ENCODE peak calls at places on chromosomes 2 and 18, in five cellular contexts. One of them, this sample, is unnamed.

GRCh38 chr2:8679827-8680731 is 1.8 kb upstream of the ID2 start:
- DNase-seq in heart left ventricle: peak; percentile 48
- DNase-seq in stimulated activated CD4-positive, alpha-beta T cell treated with anti-CD3 and anti-CD28 coated beads, Interleukin-2, amount 100 ng/mL, for 4 hours: no peak
- DNase-seq in HCT116: peak; percentile 88
- DNase-seq in EL: peak; percentile 60
- DNase-seq in this sample: no peak

GRCh38 chr2:212811036-212811805 is 272.6 kb upstream of the ERBB4 start:
- DNase-seq in heart left ventricle: no peak
- DNase-seq in stimulated activated CD4-positive, alpha-beta T cell treated with anti-CD3 and anti-CD28 coated beads, Interleukin-2, amount 100 ng/mL, for 4 hours: no peak
- DNase-seq in HCT116: no peak
- DNase-seq in EL: peak; percentile 28
- DNase-seq in this sample: no peak

GRCh38 chr2:19235308-19235707 is 123.1 kb downstream of the OSR1 start:
- DNase-seq in heart left ventricle: no peak
- DNase-seq in stimulated activated CD4-positive, alpha-beta T cell treated with anti-CD3 and anti-CD28 coated beads, Interleukin-2, amount 100 ng/mL, for 4 hours: no peak
- DNase-seq in HCT116: no peak
- DNase-seq in EL: peak; percentile 57
- DNase-seq in this sample: no peak

GRCh38 chr2:85790032-85790431 is 36.2 kb downstream of the ATOH8 start:
- DNase-seq in heart left ventricle: no peak
- DNase-seq in stimulated activated CD4-positive, alpha-beta T cell treated with anti-CD3 and anti-CD28 coated beads, Interleukin-2, amount 100 ng/mL, for 4 hours: no peak
- DNase-seq in HCT116: no peak
- DNase-seq in EL: no peak
- DNase-seq in this sample: no peak

GRCh38 chr2:159712929-159713575 is 746 bp downstream of the MARCHF7 start:
- DNase-seq in heart left ventricle: no peak
- DNase-seq in stimulated activated CD4-positive, alpha-beta T cell treated with anti-CD3 and anti-CD28 coated beads, Interleukin-2, amount 100 ng/mL, for 4 hours: no peak
- DNase-seq in HCT116: no peak
- DNase-seq in EL: peak; percentile 13
- DNase-seq in this sample: peak; percentile 46

GRCh38 chr2:235418918-235419317 is 74.9 kb upstream of the AGAP1 start:
- DNase-seq in heart left ventricle: no peak
- DNase-seq in stimulated activated CD4-positive, alpha-beta T cell treated with anti-CD3 and anti-CD28 coated beads, Interleukin-2, amount 100 ng/mL, for 4 hours: no peak
- DNase-seq in HCT116: no peak
- DNase-seq in EL: no peak
- DNase-seq in this sample: no peak

GRCh38 chr18:6370886-6371635 is 43.6 kb downstream of the L3MBTL4 start:
- DNase-seq in heart left ventricle: no peak
- DNase-seq in stimulated activated CD4-positive, alpha-beta T cell treated with anti-CD3 and anti-CD28 coated beads, Interleukin-2, amount 100 ng/mL, for 4 hours: no peak
- DNase-seq in HCT116: no peak
- DNase-seq in EL: no peak
- DNase-seq in this sample: no peak

GRCh38 chr2:98088261-98088660 is 1.3 kb downstream of the VWA3B start:
- DNase-seq in heart left ventricle: peak; percentile 51
- DNase-seq in stimulated activated CD4-positive, alpha-beta T cell treated with anti-CD3 and anti-CD28 coated beads, Interleukin-2, amount 100 ng/mL, for 4 hours: no peak
- DNase-seq in HCT116: no peak
- DNase-seq in EL: no peak
- DNase-seq in this sample: peak; percentile 82

GRCh38 chr18:26971327-26971918 is 105.9 kb upstream of the AQP4 start:
- DNase-seq in heart left ventricle: no peak
- DNase-seq in stimulated activated CD4-positive, alpha-beta T cell treated with anti-CD3 and anti-CD28 coated beads, Interleukin-2, amount 100 ng/mL, for 4 hours: no peak
- DNase-seq in HCT116: no peak
- DNase-seq in EL: no peak
- DNase-seq in this sample: no peak

GRCh38 chr18:3985664-3986063 is 469.4 kb downstream of the DLGAP1 start:
- DNase-seq in heart left ventricle: no peak
- DNase-seq in stimulated activated CD4-positive, alpha-beta T cell treated with anti-CD3 and anti-CD28 coated beads, Interleukin-2, amount 100 ng/mL, for 4 hours: no peak
- DNase-seq in HCT116: no peak
- DNase-seq in EL: peak; percentile 84
- DNase-seq in this sample: no peak

GRCh38 chr2:150282821-150283309 is 204.6 kb downstream of the RND3 start:
- DNase-seq in heart left ventricle: peak; percentile 39
- DNase-seq in stimulated activated CD4-positive, alpha-beta T cell treated with anti-CD3 and anti-CD28 coated beads, Interleukin-2, amount 100 ng/mL, for 4 hours: no peak
- DNase-seq in HCT116: no peak
- DNase-seq in EL: no peak
- DNase-seq in this sample: no peak

GRCh38 chr2:234395801-234396478 is 100.9 kb downstream of the ARL4C start:
- DNase-seq in heart left ventricle: no peak
- DNase-seq in stimulated activated CD4-positive, alpha-beta T cell treated with anti-CD3 and anti-CD28 coated beads, Interleukin-2, amount 100 ng/mL, for 4 hours: no peak
- DNase-seq in HCT116: no peak
- DNase-seq in EL: no peak
- DNase-seq in this sample: no peak

GRCh38 chr2:145985517-145985916 is 1465.6 kb upstream of the ZEB2 start:
- DNase-seq in heart left ventricle: no peak
- DNase-seq in stimulated activated CD4-positive, alpha-beta T cell treated with anti-CD3 and anti-CD28 coated beads, Interleukin-2, amount 100 ng/mL, for 4 hours: no peak
- DNase-seq in HCT116: no peak
- DNase-seq in EL: no peak
- DNase-seq in this sample: no peak

GRCh38 chr2:63790913-63791312 is 50.8 kb upstream of the UGP2 start:
- DNase-seq in heart left ventricle: no peak
- DNase-seq in stimulated activated CD4-positive, alpha-beta T cell treated with anti-CD3 and anti-CD28 coated beads, Interleukin-2, amount 100 ng/mL, for 4 hours: no peak
- DNase-seq in HCT116: no peak
- DNase-seq in EL: peak; percentile 92
- DNase-seq in this sample: no peak

GRCh38 chr18:389658-390357 is 110.7 kb downstream of the COLEC12 start:
- DNase-seq in heart left ventricle: no peak
- DNase-seq in stimulated activated CD4-positive, alpha-beta T cell treated with anti-CD3 and anti-CD28 coated beads, Interleukin-2, amount 100 ng/mL, for 4 hours: no peak
- DNase-seq in HCT116: no peak
- DNase-seq in EL: no peak
- DNase-seq in this sample: no peak

GRCh38 chr2:47741101-47741500 is 41.8 kb upstream of the MSH6 start:
- DNase-seq in heart left ventricle: no peak
- DNase-seq in stimulated activated CD4-positive, alpha-beta T cell treated with anti-CD3 and anti-CD28 coated beads, Interleukin-2, amount 100 ng/mL, for 4 hours: no peak
- DNase-seq in HCT116: no peak
- DNase-seq in EL: no peak
- DNase-seq in this sample: no peak

GRCh38 chr2:238142382-238143205 is 4.1 kb downstream of the KLHL30 start:
- DNase-seq in heart left ventricle: no peak
- DNase-seq in stimulated activated CD4-positive, alpha-beta T cell treated with anti-CD3 and anti-CD28 coated beads, Interleukin-2, amount 100 ng/mL, for 4 hours: no peak
- DNase-seq in HCT116: no peak
- DNase-seq in EL: peak; percentile 11
- DNase-seq in this sample: no peak

GRCh38 chr2:120576509-120577474 is 158.9 kb upstream of the GLI2 start:
- DNase-seq in heart left ventricle: peak; percentile 75
- DNase-seq in stimulated activated CD4-positive, alpha-beta T cell treated with anti-CD3 and anti-CD28 coated beads, Interleukin-2, amount 100 ng/mL, for 4 hours: no peak
- DNase-seq in HCT116: no peak
- DNase-seq in EL: peak; percentile 80
- DNase-seq in this sample: no peak

GRCh38 chr2:68404164-68404563 is 39.1 kb downstream of the PLEK start:
- DNase-seq in heart left ventricle: no peak
- DNase-seq in stimulated activated CD4-positive, alpha-beta T cell treated with anti-CD3 and anti-CD28 coated beads, Interleukin-2, amount 100 ng/mL, for 4 hours: no peak
- DNase-seq in HCT116: no peak
- DNase-seq in EL: no peak
- DNase-seq in this sample: no peak

GRCh38 chr2:237171895-237172294 is 86.2 kb downstream of the COPS8 start:
- DNase-seq in heart left ventricle: no peak
- DNase-seq in stimulated activated CD4-positive, alpha-beta T cell treated with anti-CD3 and anti-CD28 coated beads, Interleukin-2, amount 100 ng/mL, for 4 hours: no peak
- DNase-seq in HCT116: no peak
- DNase-seq in EL: no peak
- DNase-seq in this sample: no peak

GRCh38 chr2:233974530-233975071 is 57.4 kb downstream of the TRPM8 start:
- DNase-seq in heart left ventricle: peak; percentile 53
- DNase-seq in stimulated activated CD4-positive, alpha-beta T cell treated with anti-CD3 and anti-CD28 coated beads, Interleukin-2, amount 100 ng/mL, for 4 hours: no peak
- DNase-seq in HCT116: peak; percentile 98
- DNase-seq in EL: peak; percentile 97
- DNase-seq in this sample: no peak

GRCh38 chr18:46190667-46191066 is 86.5 kb downstream of the HAUS1 start:
- DNase-seq in heart left ventricle: no peak
- DNase-seq in stimulated activated CD4-positive, alpha-beta T cell treated with anti-CD3 and anti-CD28 coated beads, Interleukin-2, amount 100 ng/mL, for 4 hours: no peak
- DNase-seq in HCT116: no peak
- DNase-seq in EL: no peak
- DNase-seq in this sample: no peak

GRCh38 chr2:202831241-202831997 is 40.1 kb downstream of the ICA1L start:
- DNase-seq in heart left ventricle: peak; percentile 27
- DNase-seq in stimulated activated CD4-positive, alpha-beta T cell treated with anti-CD3 and anti-CD28 coated beads, Interleukin-2, amount 100 ng/mL, for 4 hours: peak; percentile 11
- DNase-seq in HCT116: peak; percentile 61
- DNase-seq in EL: peak; percentile 64
- DNase-seq in this sample: peak; percentile 91

GRCh38 chr2:73896362-73897239 is 3.8 kb downstream of the ACTG2 start:
- DNase-seq in heart left ventricle: no peak
- DNase-seq in stimulated activated CD4-positive, alpha-beta T cell treated with anti-CD3 and anti-CD28 coated beads, Interleukin-2, amount 100 ng/mL, for 4 hours: no peak
- DNase-seq in HCT116: no peak
- DNase-seq in EL: peak; percentile 77
- DNase-seq in this sample: no peak

GRCh38 chr2:18151237-18151636 is 272.8 kb downstream of the KCNS3 start:
- DNase-seq in heart left ventricle: no peak
- DNase-seq in stimulated activated CD4-positive, alpha-beta T cell treated with anti-CD3 and anti-CD28 coated beads, Interleukin-2, amount 100 ng/mL, for 4 hours: no peak
- DNase-seq in HCT116: no peak
- DNase-seq in EL: no peak
- DNase-seq in this sample: no peak

GRCh38 chr18:39167990-39168389 is 1602.4 kb upstream of the CELF4 start:
- DNase-seq in heart left ventricle: no peak
- DNase-seq in stimulated activated CD4-positive, alpha-beta T cell treated with anti-CD3 and anti-CD28 coated beads, Interleukin-2, amount 100 ng/mL, for 4 hours: no peak
- DNase-seq in HCT116: no peak
- DNase-seq in EL: no peak
- DNase-seq in this sample: no peak

GRCh38 chr2:116719841-116720240 is 1094.7 kb upstream of the DDX18 start:
- DNase-seq in heart left ventricle: no peak
- DNase-seq in stimulated activated CD4-positive, alpha-beta T cell treated with anti-CD3 and anti-CD28 coated beads, Interleukin-2, amount 100 ng/mL, for 4 hours: no peak
- DNase-seq in HCT116: no peak
- DNase-seq in EL: no peak
- DNase-seq in this sample: no peak

GRCh38 chr2:11572996-11573395 is 39.2 kb downstream of the GREB1 start:
- DNase-seq in heart left ventricle: no peak
- DNase-seq in stimulated activated CD4-positive, alpha-beta T cell treated with anti-CD3 and anti-CD28 coated beads, Interleukin-2, amount 100 ng/mL, for 4 hours: no peak
- DNase-seq in HCT116: no peak
- DNase-seq in EL: no peak
- DNase-seq in this sample: no peak

GRCh38 chr2:127107622-127107999 is 657 bp upstream of the BIN1 start:
- DNase-seq in heart left ventricle: no peak
- DNase-seq in stimulated activated CD4-positive, alpha-beta T cell treated with anti-CD3 and anti-CD28 coated beads, Interleukin-2, amount 100 ng/mL, for 4 hours: no peak
- DNase-seq in HCT116: peak; percentile 33
- DNase-seq in EL: no peak
- DNase-seq in this sample: peak; percentile 53

GRCh38 chr2:62219407-62220159 is 23.7 kb downstream of the B3GNT2 start:
- DNase-seq in heart left ventricle: no peak
- DNase-seq in stimulated activated CD4-positive, alpha-beta T cell treated with anti-CD3 and anti-CD28 coated beads, Interleukin-2, amount 100 ng/mL, for 4 hours: no peak
- DNase-seq in HCT116: no peak
- DNase-seq in EL: no peak
- DNase-seq in this sample: no peak

GRCh38 chr2:113390133-113390849 is 47.2 kb upstream of the ZNG1B start:
- DNase-seq in heart left ventricle: peak; percentile 33
- DNase-seq in stimulated activated CD4-positive, alpha-beta T cell treated with anti-CD3 and anti-CD28 coated beads, Interleukin-2, amount 100 ng/mL, for 4 hours: peak; percentile 53
- DNase-seq in HCT116: peak; percentile 72
- DNase-seq in EL: peak; percentile 69
- DNase-seq in this sample: no peak

GRCh38 chr2:42794271-42795046 is 2.1 kb upstream of the HAAO start:
- DNase-seq in heart left ventricle: no peak
- DNase-seq in stimulated activated CD4-positive, alpha-beta T cell treated with anti-CD3 and anti-CD28 coated beads, Interleukin-2, amount 100 ng/mL, for 4 hours: no peak
- DNase-seq in HCT116: no peak
- DNase-seq in EL: peak; percentile 37
- DNase-seq in this sample: no peak

GRCh38 chr2:42123426-42123825 is 45.7 kb upstream of the EML4 start:
- DNase-seq in heart left ventricle: no peak
- DNase-seq in stimulated activated CD4-positive, alpha-beta T cell treated with anti-CD3 and anti-CD28 coated beads, Interleukin-2, amount 100 ng/mL, for 4 hours: no peak
- DNase-seq in HCT116: no peak
- DNase-seq in EL: no peak
- DNase-seq in this sample: no peak

GRCh38 chr2:202171246-202171833 is 67.1 kb downstream of the SUMO1 start:
- DNase-seq in heart left ventricle: no peak
- DNase-seq in stimulated activated CD4-positive, alpha-beta T cell treated with anti-CD3 and anti-CD28 coated beads, Interleukin-2, amount 100 ng/mL, for 4 hours: no peak
- DNase-seq in HCT116: no peak
- DNase-seq in EL: no peak
- DNase-seq in this sample: peak; percentile 62

GRCh38 chr18:59383831-59384230 is 24.8 kb upstream of the LMAN1 start:
- DNase-seq in heart left ventricle: no peak
- DNase-seq in stimulated activated CD4-positive, alpha-beta T cell treated with anti-CD3 and anti-CD28 coated beads, Interleukin-2, amount 100 ng/mL, for 4 hours: no peak
- DNase-seq in HCT116: no peak
- DNase-seq in EL: no peak
- DNase-seq in this sample: no peak

GRCh38 chr18:7535436-7536190 is 31.5 kb upstream of the PTPRM start:
- DNase-seq in heart left ventricle: no peak
- DNase-seq in stimulated activated CD4-positive, alpha-beta T cell treated with anti-CD3 and anti-CD28 coated beads, Interleukin-2, amount 100 ng/mL, for 4 hours: no peak
- DNase-seq in HCT116: no peak
- DNase-seq in EL: peak; percentile 54
- DNase-seq in this sample: no peak